ENCODE peak calls at places on chromosomes 3 and 15, in four cellular contexts. One of them, this sample, is unnamed.

GRCh38 chr15:89499156-89499555 is 2.8 kb upstream of the RHCG start:
- DNase-seq in BE2C: no peak
- DNase-seq in activated CD4-positive, alpha-beta T cell treated with anti-CD3 and anti-CD28 coated beads, Interleukin-2, amount 50 U/mL, for 24 hours: no peak
- DNase-seq in RPMI7951: no peak
- DNase-seq in this sample: no peak

GRCh38 chr3:46593274-46593862 is 19.0 kb upstream of the FAM240A start:
- DNase-seq in BE2C: no peak
- DNase-seq in RPMI7951: no peak
- DNase-seq in activated CD4-positive, alpha-beta T cell treated with anti-CD3 and anti-CD28 coated beads, Interleukin-2, amount 50 U/mL, for 24 hours: no peak
- DNase-seq in this sample: no peak

GRCh38 chr3:105118905-105119304 is 247.8 kb upstream of the ALCAM start:
- DNase-seq in RPMI7951: no peak
- DNase-seq in activated CD4-positive, alpha-beta T cell treated with anti-CD3 and anti-CD28 coated beads, Interleukin-2, amount 50 U/mL, for 24 hours: no peak
- DNase-seq in BE2C: no peak
- DNase-seq in this sample: no peak

GRCh38 chr3:160748787-160749186 is 7.2 kb upstream of the PPM1L start:
- DNase-seq in RPMI7951: no peak
- DNase-seq in BE2C: no peak
- DNase-seq in activated CD4-positive, alpha-beta T cell treated with anti-CD3 and anti-CD28 coated beads, Interleukin-2, amount 50 U/mL, for 24 hours: no peak
- DNase-seq in this sample: no peak

GRCh38 chr3:191753186-191753585 is 292.2 kb downstream of the PYDC2 start:
- DNase-seq in BE2C: no peak
- DNase-seq in RPMI7951: peak; percentile 69
- DNase-seq in activated CD4-positive, alpha-beta T cell treated with anti-CD3 and anti-CD28 coated beads, Interleukin-2, amount 50 U/mL, for 24 hours: no peak
- DNase-seq in this sample: no peak

GRCh38 chr3:193872265-193872753 is 263.6 kb upstream of the HES1 start:
- DNase-seq in BE2C: peak; percentile 27
- DNase-seq in activated CD4-positive, alpha-beta T cell treated with anti-CD3 and anti-CD28 coated beads, Interleukin-2, amount 50 U/mL, for 24 hours: no peak
- DNase-seq in RPMI7951: peak; percentile 100
- DNase-seq in this sample: peak; percentile 80

GRCh38 chr3:137998643-137999042 is 11.3 kb upstream of the CLDN18 start:
- DNase-seq in RPMI7951: no peak
- DNase-seq in activated CD4-positive, alpha-beta T cell treated with anti-CD3 and anti-CD28 coated beads, Interleukin-2, amount 50 U/mL, for 24 hours: no peak
- DNase-seq in BE2C: no peak
- DNase-seq in this sample: peak; percentile 88

GRCh38 chr3:120177151-120177550 is 82.9 kb upstream of the GSK3B start:
- DNase-seq in activated CD4-positive, alpha-beta T cell treated with anti-CD3 and anti-CD28 coated beads, Interleukin-2, amount 50 U/mL, for 24 hours: no peak
- DNase-seq in RPMI7951: peak; percentile 95
- DNase-seq in BE2C: peak; percentile 16
- DNase-seq in this sample: no peak

GRCh38 chr3:10213156-10213792 is 35.0 kb upstream of the TATDN2 start:
- DNase-seq in BE2C: no peak
- DNase-seq in activated CD4-positive, alpha-beta T cell treated with anti-CD3 and anti-CD28 coated beads, Interleukin-2, amount 50 U/mL, for 24 hours: no peak
- DNase-seq in RPMI7951: no peak
- DNase-seq in this sample: no peak

GRCh38 chr3:30470566-30470965 is 135.8 kb upstream of the TGFBR2 start:
- DNase-seq in RPMI7951: no peak
- DNase-seq in BE2C: no peak
- DNase-seq in activated CD4-positive, alpha-beta T cell treated with anti-CD3 and anti-CD28 coated beads, Interleukin-2, amount 50 U/mL, for 24 hours: no peak
- DNase-seq in this sample: no peak

GRCh38 chr3:62539762-62540161 is 166.4 kb upstream of the FEZF2 start:
- DNase-seq in RPMI7951: no peak
- DNase-seq in activated CD4-positive, alpha-beta T cell treated with anti-CD3 and anti-CD28 coated beads, Interleukin-2, amount 50 U/mL, for 24 hours: no peak
- DNase-seq in BE2C: no peak
- DNase-seq in this sample: no peak

GRCh38 chr15:37081985-37082384 is 18.4 kb downstream of the MEIS2 start:
- DNase-seq in activated CD4-positive, alpha-beta T cell treated with anti-CD3 and anti-CD28 coated beads, Interleukin-2, amount 50 U/mL, for 24 hours: no peak
- DNase-seq in BE2C: no peak
- DNase-seq in RPMI7951: no peak
- DNase-seq in this sample: no peak

GRCh38 chr3:148646126-148646660 is 51.5 kb upstream of the AGTR1 start:
- DNase-seq in RPMI7951: no peak
- DNase-seq in BE2C: no peak
- DNase-seq in activated CD4-positive, alpha-beta T cell treated with anti-CD3 and anti-CD28 coated beads, Interleukin-2, amount 50 U/mL, for 24 hours: no peak
- DNase-seq in this sample: no peak

GRCh38 chr3:145704020-145704419 is 457.0 kb downstream of the PLOD2 start:
- DNase-seq in activated CD4-positive, alpha-beta T cell treated with anti-CD3 and anti-CD28 coated beads, Interleukin-2, amount 50 U/mL, for 24 hours: no peak
- DNase-seq in RPMI7951: no peak
- DNase-seq in BE2C: no peak
- DNase-seq in this sample: no peak

GRCh38 chr3:179719048-179719734 is 66.4 kb downstream of the USP13 start:
- DNase-seq in activated CD4-positive, alpha-beta T cell treated with anti-CD3 and anti-CD28 coated beads, Interleukin-2, amount 50 U/mL, for 24 hours: no peak
- DNase-seq in RPMI7951: no peak
- DNase-seq in BE2C: no peak
- DNase-seq in this sample: no peak

GRCh38 chr3:188916934-188917391 is 254.8 kb upstream of the TPRG1 start:
- DNase-seq in activated CD4-positive, alpha-beta T cell treated with anti-CD3 and anti-CD28 coated beads, Interleukin-2, amount 50 U/mL, for 24 hours: peak; percentile 17
- DNase-seq in RPMI7951: no peak
- DNase-seq in BE2C: no peak
- DNase-seq in this sample: no peak

GRCh38 chr15:48186271-48186670 is 5.2 kb upstream of the CTXN2 start:
- DNase-seq in RPMI7951: no peak
- DNase-seq in BE2C: no peak
- DNase-seq in activated CD4-positive, alpha-beta T cell treated with anti-CD3 and anti-CD28 coated beads, Interleukin-2, amount 50 U/mL, for 24 hours: no peak
- DNase-seq in this sample: no peak

GRCh38 chr15:68333775-68334470 is 56.4 kb downstream of the FEM1B start:
- DNase-seq in RPMI7951: peak; percentile 93
- DNase-seq in BE2C: peak; percentile 37
- DNase-seq in activated CD4-positive, alpha-beta T cell treated with anti-CD3 and anti-CD28 coated beads, Interleukin-2, amount 50 U/mL, for 24 hours: no peak
- DNase-seq in this sample: no peak

GRCh38 chr3:147384210-147385058 is 21.9 kb downstream of the ZIC4 start:
- DNase-seq in RPMI7951: no peak
- DNase-seq in activated CD4-positive, alpha-beta T cell treated with anti-CD3 and anti-CD28 coated beads, Interleukin-2, amount 50 U/mL, for 24 hours: no peak
- DNase-seq in BE2C: peak; percentile 32
- DNase-seq in this sample: no peak

GRCh38 chr15:41278319-41278718 is 47.3 kb downstream of the CHP1 start:
- DNase-seq in activated CD4-positive, alpha-beta T cell treated with anti-CD3 and anti-CD28 coated beads, Interleukin-2, amount 50 U/mL, for 24 hours: no peak
- DNase-seq in BE2C: no peak
- DNase-seq in RPMI7951: no peak
- DNase-seq in this sample: no peak

GRCh38 chr15:72285927-72286516 is 13.7 kb upstream of the PARP6 start:
- DNase-seq in activated CD4-positive, alpha-beta T cell treated with anti-CD3 and anti-CD28 coated beads, Interleukin-2, amount 50 U/mL, for 24 hours: peak; percentile 40
- DNase-seq in BE2C: peak; percentile 68
- DNase-seq in RPMI7951: peak; percentile 60
- DNase-seq in this sample: peak; percentile 72

GRCh38 chr15:78527325-78527724 is 12.9 kb upstream of the PSMA4 start:
- DNase-seq in activated CD4-positive, alpha-beta T cell treated with anti-CD3 and anti-CD28 coated beads, Interleukin-2, amount 50 U/mL, for 24 hours: no peak
- DNase-seq in BE2C: no peak
- DNase-seq in RPMI7951: no peak
- DNase-seq in this sample: no peak

GRCh38 chr3:178522200-178523052 is 13.8 kb upstream of the KCNMB2 start:
- DNase-seq in RPMI7951: no peak
- DNase-seq in activated CD4-positive, alpha-beta T cell treated with anti-CD3 and anti-CD28 coated beads, Interleukin-2, amount 50 U/mL, for 24 hours: no peak
- DNase-seq in BE2C: no peak
- DNase-seq in this sample: no peak

GRCh38 chr3:45688194-45688881 is 858 bp upstream of the SACM1L start:
- DNase-seq in RPMI7951: peak; percentile 51
- DNase-seq in BE2C: peak; percentile 53
- DNase-seq in activated CD4-positive, alpha-beta T cell treated with anti-CD3 and anti-CD28 coated beads, Interleukin-2, amount 50 U/mL, for 24 hours: no peak
- DNase-seq in this sample: no peak

GRCh38 chr3:128701342-128702212 is 24.4 kb upstream of the RAB7A start:
- DNase-seq in RPMI7951: no peak
- DNase-seq in activated CD4-positive, alpha-beta T cell treated with anti-CD3 and anti-CD28 coated beads, Interleukin-2, amount 50 U/mL, for 24 hours: no peak
- DNase-seq in BE2C: peak; percentile 74
- DNase-seq in this sample: no peak

GRCh38 chr3:31050296-31050695 is 155.8 kb upstream of the GADL1 start:
- DNase-seq in RPMI7951: no peak
- DNase-seq in BE2C: no peak
- DNase-seq in activated CD4-positive, alpha-beta T cell treated with anti-CD3 and anti-CD28 coated beads, Interleukin-2, amount 50 U/mL, for 24 hours: no peak
- DNase-seq in this sample: no peak

GRCh38 chr3:72821170-72821781 is 27.0 kb downstream of the SHQ1 start:
- DNase-seq in activated CD4-positive, alpha-beta T cell treated with anti-CD3 and anti-CD28 coated beads, Interleukin-2, amount 50 U/mL, for 24 hours: no peak
- DNase-seq in RPMI7951: peak; percentile 93
- DNase-seq in BE2C: no peak
- DNase-seq in this sample: no peak

GRCh38 chr15:36797128-36797527 is 217.7 kb downstream of the CDIN1 start:
- DNase-seq in RPMI7951: no peak
- DNase-seq in BE2C: no peak
- DNase-seq in activated CD4-positive, alpha-beta T cell treated with anti-CD3 and anti-CD28 coated beads, Interleukin-2, amount 50 U/mL, for 24 hours: no peak
- DNase-seq in this sample: no peak

GRCh38 chr3:174101244-174101643 is 703.7 kb downstream of the NLGN1 start:
- DNase-seq in activated CD4-positive, alpha-beta T cell treated with anti-CD3 and anti-CD28 coated beads, Interleukin-2, amount 50 U/mL, for 24 hours: no peak
- DNase-seq in RPMI7951: peak; percentile 61
- DNase-seq in BE2C: no peak
- DNase-seq in this sample: no peak

GRCh38 chr15:91593081-91593480 is 260.4 kb upstream of the SLCO3A1 start:
- DNase-seq in RPMI7951: peak; percentile 72
- DNase-seq in activated CD4-positive, alpha-beta T cell treated with anti-CD3 and anti-CD28 coated beads, Interleukin-2, amount 50 U/mL, for 24 hours: no peak
- DNase-seq in BE2C: no peak
- DNase-seq in this sample: no peak

GRCh38 chr3:184218814-184219213 is 10.6 kb upstream of the VWA5B2 start:
- DNase-seq in BE2C: no peak
- DNase-seq in RPMI7951: no peak
- DNase-seq in activated CD4-positive, alpha-beta T cell treated with anti-CD3 and anti-CD28 coated beads, Interleukin-2, amount 50 U/mL, for 24 hours: no peak
- DNase-seq in this sample: no peak

GRCh38 chr15:60390931-60391501 is 6.8 kb downstream of the ANXA2 start:
- DNase-seq in BE2C: no peak
- DNase-seq in RPMI7951: peak; percentile 98
- DNase-seq in activated CD4-positive, alpha-beta T cell treated with anti-CD3 and anti-CD28 coated beads, Interleukin-2, amount 50 U/mL, for 24 hours: no peak
- DNase-seq in this sample: peak; percentile 42

GRCh38 chr15:69491051-69491505 is 38.5 kb downstream of the RPLP1 start:
- DNase-seq in activated CD4-positive, alpha-beta T cell treated with anti-CD3 and anti-CD28 coated beads, Interleukin-2, amount 50 U/mL, for 24 hours: no peak
- DNase-seq in RPMI7951: peak; percentile 89
- DNase-seq in BE2C: no peak
- DNase-seq in this sample: no peak

GRCh38 chr15:33580526-33580925 is 269.8 kb downstream of the RYR3 start:
- DNase-seq in RPMI7951: peak; percentile 95
- DNase-seq in BE2C: no peak
- DNase-seq in activated CD4-positive, alpha-beta T cell treated with anti-CD3 and anti-CD28 coated beads, Interleukin-2, amount 50 U/mL, for 24 hours: no peak
- DNase-seq in this sample: no peak

GRCh38 chr3:29026959-29027358 is 253.9 kb upstream of the RBMS3 start:
- DNase-seq in BE2C: no peak
- DNase-seq in activated CD4-positive, alpha-beta T cell treated with anti-CD3 and anti-CD28 coated beads, Interleukin-2, amount 50 U/mL, for 24 hours: no peak
- DNase-seq in RPMI7951: no peak
- DNase-seq in this sample: no peak

GRCh38 chr15:50764331-50765201 is 940 bp downstream of the SPPL2A start:
- DNase-seq in BE2C: no peak
- DNase-seq in RPMI7951: peak; percentile 19
- DNase-seq in activated CD4-positive, alpha-beta T cell treated with anti-CD3 and anti-CD28 coated beads, Interleukin-2, amount 50 U/mL, for 24 hours: peak; percentile 55
- DNase-seq in this sample: no peak

GRCh38 chr3:112858410-112859069 is 11.9 kb upstream of the CD200R1L start:
- DNase-seq in activated CD4-positive, alpha-beta T cell treated with anti-CD3 and anti-CD28 coated beads, Interleukin-2, amount 50 U/mL, for 24 hours: peak; percentile 3
- DNase-seq in RPMI7951: peak; percentile 11
- DNase-seq in BE2C: no peak
- DNase-seq in this sample: no peak

GRCh38 chr15:52378746-52379394 is 83.3 kb upstream of the MYO5C start:
- DNase-seq in BE2C: no peak
- DNase-seq in activated CD4-positive, alpha-beta T cell treated with anti-CD3 and anti-CD28 coated beads, Interleukin-2, amount 50 U/mL, for 24 hours: no peak
- DNase-seq in RPMI7951: no peak
- DNase-seq in this sample: no peak

GRCh38 chr3:79361748-79362378 is 405.9 kb downstream of the ROBO1 start:
- DNase-seq in activated CD4-positive, alpha-beta T cell treated with anti-CD3 and anti-CD28 coated beads, Interleukin-2, amount 50 U/mL, for 24 hours: no peak
- DNase-seq in BE2C: peak; percentile 8
- DNase-seq in RPMI7951: peak; percentile 47
- DNase-seq in this sample: no peak

This sample was measured in stomach.